ENCODE peak calls at places on chromosomes 16 and 17, in six cellular contexts. One of them, this sample, is unnamed.

GRCh38 chr17:64133546-64134215 is 3.7 kb upstream of the ERN1 start:
- DNase-seq in HepG2: peak; percentile 81
- DNase-seq in HCT116: peak; percentile 75
- DNase-seq in H1: no peak
- DNase-seq in GM12878: no peak
- DNase-seq in K562: peak; percentile 64
- DNase-seq in this sample: peak; percentile 76

GRCh38 chr16:11310997-11311561 is 29.9 kb upstream of the PRM1 start:
- DNase-seq in HepG2: no peak
- DNase-seq in HCT116: no peak
- DNase-seq in H1: no peak
- DNase-seq in GM12878: peak; percentile 92
- DNase-seq in K562: no peak
- DNase-seq in this sample: peak; percentile 29

GRCh38 chr17:41763327-41763726 is 23.2 kb downstream of the JUP start:
- DNase-seq in HepG2: no peak
- DNase-seq in HCT116: no peak
- DNase-seq in H1: no peak
- DNase-seq in GM12878: no peak
- DNase-seq in K562: no peak
- DNase-seq in this sample: no peak

GRCh38 chr16:65120811-65121721 is 797 bp downstream of the CDH11 start:
- DNase-seq in HepG2: no peak
- DNase-seq in HCT116: no peak
- DNase-seq in H1: peak; percentile 69
- DNase-seq in GM12878: no peak
- DNase-seq in K562: no peak
- DNase-seq in this sample: peak; percentile 51

GRCh38 chr17:81403040-81403467 is 7.8 kb downstream of the BAHCC1 start:
- DNase-seq in HepG2: no peak
- DNase-seq in HCT116: no peak
- DNase-seq in H1: no peak
- DNase-seq in GM12878: no peak
- DNase-seq in K562: no peak
- DNase-seq in this sample: no peak

GRCh38 chr16:65044861-65045260 is 77.0 kb downstream of the CDH11 start:
- DNase-seq in HepG2: no peak
- DNase-seq in HCT116: no peak
- DNase-seq in H1: no peak
- DNase-seq in GM12878: no peak
- DNase-seq in K562: no peak
- DNase-seq in this sample: no peak

GRCh38 chr17:82793974-82794620 is 42.2 kb downstream of the TBCD start:
- DNase-seq in HepG2: no peak
- DNase-seq in HCT116: no peak
- DNase-seq in H1: no peak
- DNase-seq in GM12878: no peak
- DNase-seq in K562: no peak
- DNase-seq in this sample: no peak

GRCh38 chr16:89925596-89926079 is 2.5 kb downstream of the TUBB3 start:
- DNase-seq in HepG2: no peak
- DNase-seq in HCT116: no peak
- DNase-seq in H1: no peak
- DNase-seq in GM12878: no peak
- DNase-seq in K562: no peak
- DNase-seq in this sample: no peak

GRCh38 chr16:71338193-71338592 is 20.3 kb upstream of the CALB2 start:
- DNase-seq in HepG2: peak; percentile 78
- DNase-seq in HCT116: peak; percentile 80
- DNase-seq in H1: no peak
- DNase-seq in GM12878: no peak
- DNase-seq in K562: no peak
- DNase-seq in this sample: no peak

GRCh38 chr17:18245038-18245776 is 13.3 kb downstream of the FLII start:
- DNase-seq in HepG2: no peak
- DNase-seq in HCT116: no peak
- DNase-seq in H1: no peak
- DNase-seq in GM12878: no peak
- DNase-seq in K562: no peak
- DNase-seq in this sample: no peak

GRCh38 chr16:72999541-73000019 is 48.3 kb downstream of the ZFHX3 start:
- DNase-seq in HepG2: no peak
- DNase-seq in HCT116: no peak
- DNase-seq in H1: no peak
- DNase-seq in GM12878: no peak
- DNase-seq in K562: no peak
- DNase-seq in this sample: no peak

GRCh38 chr16:66502020-66502913 is 47.7 kb downstream of the TK2 start:
- DNase-seq in HepG2: peak; percentile 47
- DNase-seq in HCT116: no peak
- DNase-seq in H1: no peak
- DNase-seq in GM12878: no peak
- DNase-seq in K562: no peak
- DNase-seq in this sample: no peak

GRCh38 chr17:32970281-32970680 is 21.4 kb upstream of the SPACA3 start:
- DNase-seq in HepG2: no peak
- DNase-seq in HCT116: no peak
- DNase-seq in H1: no peak
- DNase-seq in GM12878: peak; percentile 39
- DNase-seq in K562: no peak
- DNase-seq in this sample: no peak

GRCh38 chr16:66517586-66518263 is 32.2 kb downstream of the TK2 start:
- DNase-seq in HepG2: no peak
- DNase-seq in HCT116: no peak
- DNase-seq in H1: no peak
- DNase-seq in GM12878: no peak
- DNase-seq in K562: no peak
- DNase-seq in this sample: peak; percentile 35

GRCh38 chr17:50939795-50940684 is 73.9 kb upstream of the TOB1 start:
- DNase-seq in HepG2: peak; percentile 63
- DNase-seq in HCT116: no peak
- DNase-seq in H1: no peak
- DNase-seq in GM12878: no peak
- DNase-seq in K562: no peak
- DNase-seq in this sample: no peak

GRCh38 chr17:27563532-27563931 is 67.5 kb upstream of the LGALS9 start:
- DNase-seq in HepG2: no peak
- DNase-seq in HCT116: no peak
- DNase-seq in H1: no peak
- DNase-seq in GM12878: no peak
- DNase-seq in K562: no peak
- DNase-seq in this sample: peak; percentile 47

GRCh38 chr17:19534562-19535149 is 1.0 kb downstream of the SLC47A1 start:
- DNase-seq in HepG2: no peak
- DNase-seq in HCT116: no peak
- DNase-seq in H1: no peak
- DNase-seq in GM12878: no peak
- DNase-seq in K562: no peak
- DNase-seq in this sample: no peak

DNA sequence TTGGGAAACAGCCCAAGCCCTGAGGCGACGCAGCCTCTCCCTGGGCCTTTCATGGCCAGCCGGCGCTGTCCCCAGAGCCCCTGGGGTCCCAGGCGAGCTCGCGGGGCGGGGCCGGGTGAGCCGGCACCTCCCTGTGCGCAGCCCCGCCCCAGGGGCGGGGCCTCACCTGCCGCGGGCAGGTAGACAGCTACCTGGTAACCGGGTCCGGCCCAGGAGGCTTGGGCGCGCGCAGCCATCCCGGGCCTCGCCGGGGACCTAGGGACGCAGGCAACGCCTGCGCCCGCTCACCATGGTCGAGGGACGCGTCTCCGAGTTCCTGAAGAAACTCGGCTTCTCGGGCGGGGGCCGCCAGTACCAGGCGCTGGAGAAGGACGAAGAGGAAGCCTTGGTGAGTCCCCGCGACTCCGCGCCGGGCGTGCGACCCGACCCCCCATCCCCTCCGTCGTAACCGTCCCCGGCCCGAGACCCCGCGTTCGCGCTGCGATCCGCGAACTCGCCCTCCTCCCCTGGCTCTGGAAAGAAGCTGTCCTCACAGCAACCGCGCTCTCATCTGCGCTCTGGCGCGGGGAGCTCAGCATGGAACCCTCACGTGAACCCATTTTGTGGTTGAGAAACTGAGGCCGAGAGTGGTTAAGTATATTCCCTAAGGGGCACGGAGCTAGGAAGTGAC is at the start of gene ATP2C2:
- DNase-seq in HepG2: no peak
- DNase-seq in HCT116: peak; percentile 51
- DNase-seq in H1: peak; percentile 93
- DNase-seq in GM12878: no peak
- DNase-seq in K562: no peak
- DNase-seq in this sample: no peak
- TF ChIP-seq POLR2A in HepG2: no peak
- TF ChIP-seq POLR2A in HCT116: no peak
- TF ChIP-seq POLR2A in H1: peak; percentile 44
- TF ChIP-seq POLR2A in GM12878: no peak
- TF ChIP-seq POLR2A in K562: no peak
- TF ChIP-seq POLR2A in this sample: no peak

DNA sequence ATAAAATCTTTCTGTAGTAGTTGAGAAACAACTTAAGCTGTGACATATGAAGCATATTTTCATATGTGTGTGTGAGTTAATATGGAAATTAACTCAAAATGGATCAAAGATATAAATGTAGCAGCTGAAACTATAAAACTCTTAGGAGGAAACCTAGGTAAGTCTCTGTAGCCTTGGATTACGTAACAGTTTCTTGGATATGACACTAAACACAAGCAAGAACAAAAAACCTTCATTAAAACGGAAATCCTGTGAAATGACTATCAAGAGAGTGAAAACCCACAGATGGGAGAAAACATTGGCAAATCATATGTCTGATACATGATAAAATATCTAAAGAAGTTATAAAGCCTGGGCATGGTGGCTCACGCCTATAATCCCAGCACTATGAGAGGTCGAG is 104.4 kb downstream of the VPS53 start:
- DNase-seq in HepG2: no peak
- DNase-seq in HCT116: no peak
- DNase-seq in H1: no peak
- DNase-seq in GM12878: no peak
- DNase-seq in K562: no peak
- DNase-seq in this sample: no peak
- H3K9ac ChIP-seq in HepG2: no peak overlapping the region
- H3K9ac ChIP-seq in HCT116: no peak overlapping the region
- H3K9ac ChIP-seq in H1: no peak overlapping the region
- H3K9ac ChIP-seq in GM12878: no peak overlapping the region
- H3K9ac ChIP-seq in K562: no peak overlapping the region
- H3K9ac ChIP-seq in this sample: no peak overlapping the region

GRCh38 chr16:2480948-2481347 is 6.0 kb downstream of the TBC1D24 start:
- DNase-seq in HepG2: no peak
- DNase-seq in HCT116: no peak
- DNase-seq in H1: no peak
- DNase-seq in GM12878: no peak
- DNase-seq in K562: no peak
- DNase-seq in this sample: no peak

GRCh38 chr16:2483160-2483559 is 8.2 kb downstream of the TBC1D24 start:
- DNase-seq in HepG2: no peak
- DNase-seq in HCT116: no peak
- DNase-seq in H1: no peak
- DNase-seq in GM12878: no peak
- DNase-seq in K562: no peak
- DNase-seq in this sample: no peak

GRCh38 chr16:2483939-2484897 is 9.3 kb downstream of the TBC1D24 start:
- DNase-seq in HepG2: no peak
- DNase-seq in HCT116: no peak
- DNase-seq in H1: no peak
- DNase-seq in GM12878: no peak
- DNase-seq in K562: no peak
- DNase-seq in this sample: no peak

GRCh38 chr16:2481676-2482075 is 6.7 kb downstream of the TBC1D24 start:
- DNase-seq in HepG2: no peak
- DNase-seq in HCT116: no peak
- DNase-seq in H1: no peak
- DNase-seq in GM12878: no peak
- DNase-seq in K562: no peak
- DNase-seq in this sample: no peak

GRCh38 chr16:2482181-2483107 is 7.5 kb downstream of the TBC1D24 start:
- DNase-seq in HepG2: no peak
- DNase-seq in HCT116: no peak
- DNase-seq in H1: no peak
- DNase-seq in GM12878: no peak
- DNase-seq in K562: no peak
- DNase-seq in this sample: no peak
- TF ChIP-seq POLR2AphosphoS5 in HepG2: no peak
- TF ChIP-seq POLR2AphosphoS5 in HCT116: no peak
- TF ChIP-seq POLR2AphosphoS5 in H1: no peak
- TF ChIP-seq POLR2AphosphoS5 in GM12878: no peak
- TF ChIP-seq POLR2AphosphoS5 in K562: no peak
- TF ChIP-seq POLR2AphosphoS5 in this sample: no peak

GRCh38 chr16:3879887-3880564 is 487 bp downstream of the CREBBP start:
- DNase-seq in HepG2: no peak
- DNase-seq in HCT116: no peak
- DNase-seq in H1: no peak
- DNase-seq in GM12878: no peak
- DNase-seq in K562: peak; percentile 82
- DNase-seq in this sample: peak; percentile 31

GRCh38 chr16:3882531-3882930 is 2.0 kb upstream of the CREBBP start:
- DNase-seq in HepG2: no peak
- DNase-seq in HCT116: no peak
- DNase-seq in H1: no peak
- DNase-seq in GM12878: no peak
- DNase-seq in K562: no peak
- DNase-seq in this sample: no peak

GRCh38 chr16:3881499-3881995 is 1.0 kb upstream of the CREBBP start:
- DNase-seq in HepG2: no peak
- DNase-seq in HCT116: no peak
- DNase-seq in H1: peak; percentile 70
- DNase-seq in GM12878: no peak
- DNase-seq in K562: peak; percentile 24
- DNase-seq in this sample: no peak

GRCh38 chr16:3879258-3879886 is 1.1 kb downstream of the CREBBP start:
- DNase-seq in HepG2: no peak
- DNase-seq in HCT116: no peak
- DNase-seq in H1: no peak
- DNase-seq in GM12878: no peak
- DNase-seq in K562: no peak
- DNase-seq in this sample: no peak

DNA sequence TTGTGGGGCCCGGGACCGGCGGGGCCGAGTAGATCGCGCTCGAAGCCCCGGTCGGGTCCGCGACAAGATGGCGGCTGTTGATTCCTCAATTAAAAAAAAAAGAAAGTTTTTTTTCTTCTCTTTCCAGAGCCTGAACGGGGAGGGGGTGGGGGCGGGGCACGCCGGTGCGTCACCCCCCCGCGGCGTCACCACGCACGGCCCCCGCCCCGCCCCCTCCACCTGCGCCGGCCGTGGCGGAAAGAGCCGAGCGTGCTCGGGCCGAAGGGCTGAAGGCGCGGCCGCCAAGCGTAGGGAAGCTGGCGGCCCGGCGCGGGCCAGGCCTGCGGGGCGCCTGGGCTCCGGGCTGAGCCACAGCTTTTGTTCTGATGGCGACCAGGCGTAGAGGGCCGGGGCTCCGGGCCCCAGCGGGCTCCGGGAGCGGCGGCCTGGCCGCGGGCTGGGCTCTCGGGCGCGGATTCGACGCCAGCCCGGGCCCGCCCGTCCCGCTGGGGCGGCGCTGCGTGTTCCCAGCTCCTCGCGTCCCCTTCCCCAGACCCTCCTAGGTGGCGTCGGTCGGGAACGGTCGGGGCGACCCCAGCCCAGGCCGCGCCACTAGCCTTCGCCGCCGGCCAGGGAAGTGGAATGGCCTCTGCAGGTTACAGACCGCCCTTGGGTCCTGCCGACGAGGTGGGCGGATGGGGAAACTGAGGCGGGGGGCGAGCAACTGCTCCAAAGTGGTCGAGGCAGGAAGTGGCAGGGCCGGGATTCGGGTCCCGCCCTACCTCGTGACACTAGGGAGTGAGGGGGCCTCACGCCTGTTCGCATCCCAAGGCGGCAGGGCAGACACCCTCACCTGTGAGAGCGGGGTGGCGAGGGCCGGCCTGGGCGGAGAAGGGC is at the start of gene CREBBP:
- DNase-seq in HepG2: peak; percentile 61
- DNase-seq in HCT116: peak; percentile 63
- DNase-seq in H1: peak; percentile 87
- DNase-seq in GM12878: no peak
- DNase-seq in K562: peak; percentile 94
- DNase-seq in this sample: peak; percentile 87
- TF ChIP-seq POLR2A in HepG2: peak; percentile 70
- TF ChIP-seq POLR2A in HCT116: peak; percentile 68
- TF ChIP-seq POLR2A in H1: peak; percentile 88
- TF ChIP-seq POLR2A in GM12878: peak; percentile 82
- TF ChIP-seq POLR2A in K562: no peak
- TF ChIP-seq POLR2A in this sample: peak; percentile 95